ENCODE peak calls at places on chromosome 7, in six cellular contexts. One of them, this sample, is unnamed.

GRCh38 chr7:11831383-11831726 is 643 bp downstream of the THSD7A start:
- DNase-seq in OCI-LY7: no peak
- DNase-seq in AG10803: no peak
- DNase-seq in activated T-cell treated with anti-CD3 and anti-CD28 coated beads, Interleukin-2, amount 50 U/mL, for 72 hours: no peak
- DNase-seq in foreskin fibroblast: no peak
- DNase-seq in ELR: peak
- DNase-seq in this sample: no peak

GRCh38 chr7:122577449-122578003 is 121.4 kb downstream of the RNF133 start:
- DNase-seq in OCI-LY7: no peak
- DNase-seq in AG10803: no peak
- DNase-seq in activated T-cell treated with anti-CD3 and anti-CD28 coated beads, Interleukin-2, amount 50 U/mL, for 72 hours: no peak
- DNase-seq in foreskin fibroblast: no peak
- DNase-seq in ELR: no peak
- DNase-seq in this sample: no peak

GRCh38 chr7:33185786-33186185 is 56.4 kb downstream of the BBS9 start:
- DNase-seq in OCI-LY7: peak
- DNase-seq in AG10803: peak
- DNase-seq in activated T-cell treated with anti-CD3 and anti-CD28 coated beads, Interleukin-2, amount 50 U/mL, for 72 hours: no peak
- DNase-seq in foreskin fibroblast: peak
- DNase-seq in ELR: peak
- DNase-seq in this sample: no peak

GRCh38 chr7:24920702-24921679 is 59.0 kb downstream of the OSBPL3 start:
- DNase-seq in OCI-LY7: no peak
- DNase-seq in AG10803: no peak
- DNase-seq in activated T-cell treated with anti-CD3 and anti-CD28 coated beads, Interleukin-2, amount 50 U/mL, for 72 hours: no peak
- DNase-seq in foreskin fibroblast: no peak
- DNase-seq in ELR: no peak
- DNase-seq in this sample: no peak

GRCh38 chr7:73774923-73775322 is 4.9 kb upstream of the CLDN3 start:
- DNase-seq in OCI-LY7: no peak
- DNase-seq in AG10803: peak
- DNase-seq in activated T-cell treated with anti-CD3 and anti-CD28 coated beads, Interleukin-2, amount 50 U/mL, for 72 hours: no peak
- DNase-seq in foreskin fibroblast: no peak
- DNase-seq in ELR: peak
- DNase-seq in this sample: no peak

GRCh38 chr7:126700807-126701604 is 551.7 kb downstream of the GRM8 start:
- DNase-seq in OCI-LY7: no peak
- DNase-seq in AG10803: peak
- DNase-seq in activated T-cell treated with anti-CD3 and anti-CD28 coated beads, Interleukin-2, amount 50 U/mL, for 72 hours: peak
- DNase-seq in foreskin fibroblast: peak
- DNase-seq in ELR: peak
- DNase-seq in this sample: no peak

GRCh38 chr7:133484135-133484534 is 231.3 kb downstream of the EXOC4 start:
- DNase-seq in OCI-LY7: peak
- DNase-seq in AG10803: no peak
- DNase-seq in activated T-cell treated with anti-CD3 and anti-CD28 coated beads, Interleukin-2, amount 50 U/mL, for 72 hours: peak
- DNase-seq in foreskin fibroblast: no peak
- DNase-seq in ELR: peak
- DNase-seq in this sample: no peak

GRCh38 chr7:96719164-96719563 is 9.5 kb upstream of the SEM1 start:
- DNase-seq in OCI-LY7: no peak
- DNase-seq in AG10803: no peak
- DNase-seq in activated T-cell treated with anti-CD3 and anti-CD28 coated beads, Interleukin-2, amount 50 U/mL, for 72 hours: no peak
- DNase-seq in foreskin fibroblast: no peak
- DNase-seq in ELR: no peak
- DNase-seq in this sample: no peak

GRCh38 chr7:67671006-67671405 is 674.4 kb downstream of the TYW1 start:
- DNase-seq in OCI-LY7: no peak
- DNase-seq in AG10803: no peak
- DNase-seq in activated T-cell treated with anti-CD3 and anti-CD28 coated beads, Interleukin-2, amount 50 U/mL, for 72 hours: no peak
- DNase-seq in foreskin fibroblast: no peak
- DNase-seq in ELR: no peak
- DNase-seq in this sample: no peak

GRCh38 chr7:17242504-17242903 is 55.9 kb upstream of the AHR start:
- DNase-seq in OCI-LY7: no peak
- DNase-seq in AG10803: no peak
- DNase-seq in activated T-cell treated with anti-CD3 and anti-CD28 coated beads, Interleukin-2, amount 50 U/mL, for 72 hours: no peak
- DNase-seq in foreskin fibroblast: no peak
- DNase-seq in ELR: no peak
- DNase-seq in this sample: no peak

GRCh38 chr7:49563693-49564378 is 209.6 kb upstream of the VWC2 start:
- DNase-seq in OCI-LY7: no peak
- DNase-seq in AG10803: no peak
- DNase-seq in activated T-cell treated with anti-CD3 and anti-CD28 coated beads, Interleukin-2, amount 50 U/mL, for 72 hours: no peak
- DNase-seq in foreskin fibroblast: no peak
- DNase-seq in ELR: no peak
- DNase-seq in this sample: no peak

GRCh38 chr7:76513817-76514799 is 3.8 kb downstream of the UPK3B start:
- DNase-seq in OCI-LY7: no peak
- DNase-seq in AG10803: no peak
- DNase-seq in activated T-cell treated with anti-CD3 and anti-CD28 coated beads, Interleukin-2, amount 50 U/mL, for 72 hours: no peak
- DNase-seq in foreskin fibroblast: no peak
- DNase-seq in ELR: no peak
- DNase-seq in this sample: peak

GRCh38 chr7:76155938-76156337 is 45.8 kb upstream of the SRRM3 start:
- DNase-seq in OCI-LY7: no peak
- DNase-seq in AG10803: peak
- DNase-seq in activated T-cell treated with anti-CD3 and anti-CD28 coated beads, Interleukin-2, amount 50 U/mL, for 72 hours: no peak
- DNase-seq in foreskin fibroblast: peak
- DNase-seq in ELR: peak
- DNase-seq in this sample: peak

GRCh38 chr7:21670496-21670895 is 127.7 kb downstream of the DNAH11 start:
- DNase-seq in OCI-LY7: no peak
- DNase-seq in AG10803: no peak
- DNase-seq in activated T-cell treated with anti-CD3 and anti-CD28 coated beads, Interleukin-2, amount 50 U/mL, for 72 hours: no peak
- DNase-seq in foreskin fibroblast: no peak
- DNase-seq in ELR: no peak
- DNase-seq in this sample: no peak

GRCh38 chr7:138625084-138625848 is 75.9 kb downstream of the SVOPL start:
- DNase-seq in OCI-LY7: no peak
- DNase-seq in AG10803: no peak
- DNase-seq in activated T-cell treated with anti-CD3 and anti-CD28 coated beads, Interleukin-2, amount 50 U/mL, for 72 hours: no peak
- DNase-seq in foreskin fibroblast: no peak
- DNase-seq in ELR: no peak
- DNase-seq in this sample: no peak

GRCh38 chr7:20784311-20785210 is 2.1 kb downstream of the SP8 start:
- DNase-seq in OCI-LY7: no peak
- DNase-seq in AG10803: no peak
- DNase-seq in activated T-cell treated with anti-CD3 and anti-CD28 coated beads, Interleukin-2, amount 50 U/mL, for 72 hours: no peak
- DNase-seq in foreskin fibroblast: no peak
- DNase-seq in ELR: no peak
- DNase-seq in this sample: no peak

GRCh38 chr7:77993823-77994222 is 195.2 kb downstream of the PHTF2 start:
- DNase-seq in OCI-LY7: no peak
- DNase-seq in AG10803: no peak
- DNase-seq in activated T-cell treated with anti-CD3 and anti-CD28 coated beads, Interleukin-2, amount 50 U/mL, for 72 hours: no peak
- DNase-seq in foreskin fibroblast: no peak
- DNase-seq in ELR: no peak
- DNase-seq in this sample: no peak

GRCh38 chr7:134419875-134420274 is 39.0 kb downstream of the AKR1B1 start:
- DNase-seq in OCI-LY7: no peak
- DNase-seq in AG10803: no peak
- DNase-seq in activated T-cell treated with anti-CD3 and anti-CD28 coated beads, Interleukin-2, amount 50 U/mL, for 72 hours: no peak
- DNase-seq in foreskin fibroblast: no peak
- DNase-seq in ELR: no peak
- DNase-seq in this sample: no peak

GRCh38 chr7:46152671-46153070 is 231.6 kb upstream of the IGFBP3 start:
- DNase-seq in OCI-LY7: peak
- DNase-seq in AG10803: peak
- DNase-seq in activated T-cell treated with anti-CD3 and anti-CD28 coated beads, Interleukin-2, amount 50 U/mL, for 72 hours: no peak
- DNase-seq in foreskin fibroblast: no peak
- DNase-seq in ELR: peak
- DNase-seq in this sample: no peak

GRCh38 chr7:46385662-46386309 is 464.7 kb upstream of the IGFBP3 start:
- DNase-seq in OCI-LY7: no peak
- DNase-seq in AG10803: peak
- DNase-seq in activated T-cell treated with anti-CD3 and anti-CD28 coated beads, Interleukin-2, amount 50 U/mL, for 72 hours: no peak
- DNase-seq in foreskin fibroblast: peak
- DNase-seq in ELR: peak
- DNase-seq in this sample: no peak

GRCh38 chr7:54477083-54477482 is 65.1 kb upstream of the VSTM2A start:
- DNase-seq in OCI-LY7: peak
- DNase-seq in AG10803: no peak
- DNase-seq in activated T-cell treated with anti-CD3 and anti-CD28 coated beads, Interleukin-2, amount 50 U/mL, for 72 hours: no peak
- DNase-seq in foreskin fibroblast: no peak
- DNase-seq in ELR: peak
- DNase-seq in this sample: no peak

GRCh38 chr7:90816511-90817142 is 220.5 kb downstream of the CDK14 start:
- DNase-seq in OCI-LY7: no peak
- DNase-seq in AG10803: peak
- DNase-seq in activated T-cell treated with anti-CD3 and anti-CD28 coated beads, Interleukin-2, amount 50 U/mL, for 72 hours: peak
- DNase-seq in foreskin fibroblast: peak
- DNase-seq in ELR: peak
- DNase-seq in this sample: no peak

GRCh38 chr7:12683678-12684077 is 3.8 kb upstream of the ARL4A start:
- DNase-seq in OCI-LY7: no peak
- DNase-seq in AG10803: peak
- DNase-seq in activated T-cell treated with anti-CD3 and anti-CD28 coated beads, Interleukin-2, amount 50 U/mL, for 72 hours: no peak
- DNase-seq in foreskin fibroblast: no peak
- DNase-seq in ELR: peak
- DNase-seq in this sample: no peak

GRCh38 chr7:2172311-2173183 is 60.2 kb downstream of the MAD1L1 start:
- DNase-seq in OCI-LY7: no peak
- DNase-seq in AG10803: peak
- DNase-seq in activated T-cell treated with anti-CD3 and anti-CD28 coated beads, Interleukin-2, amount 50 U/mL, for 72 hours: no peak
- DNase-seq in foreskin fibroblast: peak
- DNase-seq in ELR: peak
- DNase-seq in this sample: no peak

GRCh38 chr7:48171190-48171589 is at the start of gene ABCA13:
- DNase-seq in OCI-LY7: no peak
- DNase-seq in AG10803: peak
- DNase-seq in activated T-cell treated with anti-CD3 and anti-CD28 coated beads, Interleukin-2, amount 50 U/mL, for 72 hours: no peak
- DNase-seq in foreskin fibroblast: peak
- DNase-seq in ELR: no peak
- DNase-seq in this sample: no peak

GRCh38 chr7:121545418-121545817 is 149.3 kb upstream of the FAM3C start:
- DNase-seq in OCI-LY7: no peak
- DNase-seq in AG10803: no peak
- DNase-seq in activated T-cell treated with anti-CD3 and anti-CD28 coated beads, Interleukin-2, amount 50 U/mL, for 72 hours: no peak
- DNase-seq in foreskin fibroblast: no peak
- DNase-seq in ELR: no peak
- DNase-seq in this sample: no peak